ENCODE peak calls at places on chromosomes 3 and 15, in ten cellular contexts. H, N, V, A, Z, B, M, S, T and L are unnamed samples.

GRCh38 chr3:107523361-107524213 is 825 bp downstream of the BBX start:
- DNase-seq in T (peak), H (peak), V (peak), N (peak), A (peak), B (peak), M (no peak), Z (peak), S (peak), L (peak)

GRCh38 chr3:111903067-111903511 is 44.0 kb downstream of the PHLDB2 start:
- DNase-seq in Z (no peak), N (no peak), S (no peak), V (no peak), A (no peak), H (peak), T (no peak), M (no peak), B (no peak), L (no peak)

GRCh38 chr3:62188547-62189375 is 184.6 kb downstream of the FEZF2 start:
- DNase-seq in T (peak), H (peak), B (peak), V (no peak), S (peak), A (peak), N (peak), M (peak), Z (peak), L (peak)

GRCh38 chr3:51156147-51156546 is 228.9 kb upstream of the MANF start:
- DNase-seq in N (no peak), M (no peak), T (no peak), S (no peak), Z (no peak), A (no peak), V (no peak), H (no peak), B (no peak), L (no peak)

GRCh38 chr3:101984356-101984755 is 135.0 kb downstream of the NFKBIZ start:
- DNase-seq in T (no peak), M (no peak), Z (no peak), N (no peak), H (no peak), V (no peak), A (no peak), S (no peak), B (no peak), L (no peak)

GRCh38 chr3:24963762-24964625 is 464.1 kb upstream of the RARB start:
- DNase-seq in B (no peak), H (peak), N (no peak), T (peak), A (peak), S (no peak), V (no peak), Z (no peak), M (peak), L (peak)

GRCh38 chr3:114179575-114179974 is 723 bp upstream of the DRD3 start:
- DNase-seq in V (no peak), Z (no peak), A (peak), S (no peak), M (no peak), H (peak), N (peak), B (no peak), T (no peak), L (peak)

GRCh38 chr3:74435631-74436030 is 178.8 kb downstream of the CNTN3 start:
- DNase-seq in Z (no peak), B (no peak), T (no peak), H (no peak), M (no peak), N (no peak), A (no peak), S (no peak), V (no peak), L (no peak)

GRCh38 chr3:42666022-42666421 is 12.5 kb downstream of the ZBTB47 start:
- DNase-seq in V (no peak), Z (no peak), A (no peak), B (no peak), T (no peak), H (no peak), N (no peak), M (no peak), S (no peak), L (no peak)

GRCh38 chr15:51133140-51133630 is 38.5 kb upstream of the TNFAIP8L3 start:
- DNase-seq in N (no peak), M (no peak), Z (no peak), A (no peak), B (no peak), T (no peak), V (no peak), S (no peak), H (no peak), L (no peak)

GRCh38 chr15:52728899-52729298 is 49.7 kb upstream of the ATOSA start:
- DNase-seq in M (no peak), A (no peak), T (no peak), Z (no peak), N (no peak), V (no peak), B (no peak), S (no peak), H (no peak), L (no peak)

GRCh38 chr3:119588112-119588511 is 8.8 kb downstream of the ADPRH start:
- DNase-seq in A (no peak), T (no peak), N (peak), Z (no peak), M (no peak), H (no peak), B (no peak), V (no peak), S (no peak), L (no peak)

GRCh38 chr15:88141490-88141889 is 115.0 kb downstream of the NTRK3 start:
- DNase-seq in B (no peak), H (no peak), S (no peak), T (no peak), Z (no peak), M (no peak), V (no peak), A (no peak), N (no peak), L (no peak)

GRCh38 chr15:39887832-39888231 is 32.2 kb downstream of the GPR176 start:
- DNase-seq in H (peak), B (no peak), Z (no peak), A (no peak), S (no peak), V (no peak), T (no peak), N (no peak), M (peak), L (peak)

GRCh38 chr15:58962662-58963565 is 24.5 kb upstream of the RNF111 start:
- DNase-seq in M (no peak), A (no peak), H (no peak), V (no peak), B (no peak), T (no peak), S (no peak), N (no peak), Z (no peak), L (no peak)

GRCh38 chr3:195009607-195010006 is 261.4 kb downstream of the XXYLT1 start:
- DNase-seq in T (no peak), H (no peak), B (no peak), S (peak), N (no peak), Z (no peak), M (no peak), A (no peak), V (no peak), L (no peak)

GRCh38 chr15:20356444-20357138 is 185.0 kb downstream of the GOLGA6L6 start:
- DNase-seq in A (no peak), Z (peak), V (peak), H (peak), N (peak), T (no peak), B (peak), S (no peak), M (peak), L (no peak)

GRCh38 chr3:88985491-88985890 is 121.9 kb upstream of the EPHA3 start:
- DNase-seq in A (no peak), Z (no peak), V (no peak), M (no peak), S (no peak), N (no peak), H (no peak), T (no peak), B (no peak), L (no peak)

GRCh38 chr3:139427283-139428060 is 38.0 kb upstream of the COPB2 start:
- DNase-seq in Z (no peak), N (peak), A (peak), H (peak), B (no peak), T (peak), S (no peak), V (no peak), M (peak), L (peak)

GRCh38 chr3:99708207-99708745 is 69.9 kb downstream of the COL8A1 start:
- DNase-seq in M (no peak), Z (no peak), A (no peak), N (no peak), T (no peak), H (no peak), S (no peak), V (no peak), B (no peak), L (no peak)

GRCh38 chr15:51046799-51047449 is 47.8 kb downstream of the TNFAIP8L3 start:
- DNase-seq in Z (no peak), B (no peak), V (no peak), N (no peak), T (no peak), M (no peak), S (no peak), H (no peak), A (no peak), L (no peak)

GRCh38 chr3:153783106-153783505 is 338.1 kb upstream of the ARHGEF26 start:
- DNase-seq in V (no peak), S (no peak), H (no peak), Z (no peak), N (no peak), M (no peak), A (no peak), B (no peak), T (no peak), L (no peak)

GRCh38 chr3:61925721-61926120 is 364.4 kb downstream of the PTPRG start:
- DNase-seq in H (no peak), S (no peak), V (no peak), M (no peak), T (no peak), A (no peak), N (no peak), B (no peak), Z (no peak), L (no peak)

GRCh38 chr15:74866090-74866489 is 7.1 kb downstream of the SCAMP2 start:
- DNase-seq in A (no peak), H (peak), B (no peak), M (no peak), V (no peak), Z (no peak), T (no peak), N (no peak), S (no peak), L (no peak)